ENCODE peak calls at places on chromosomes 4 and X, in five cellular contexts. R is stimulated activated effector memory CD8-positive, alpha-beta T cell treated with anti-CD3 and anti-CD28 coated beads, Interleukin-12 subunit alpha, Interleukin-12 subunit beta, amount 100 ng/mL, for 72 hours; N is endodermal cell; T is mucosa of gallbladder; P is NCI-H510A treated with DMSO at 0.1 percent for 48 hours. W is an unnamed sample.

GRCh38 chr4:187770345-187770744 is 225.2 kb upstream of the ZFP42 start:
- DNase-seq in R (no peak), N (peak; percentile 68), T (no peak), P (no peak), W (no peak)

GRCh38 chr4:70577220-70577927 is 14.7 kb upstream of the AMBN start:
- DNase-seq in R (no peak), N (no peak), T (no peak), P (peak; percentile 71), W (no peak)

GRCh38 chrX:7170903-7171302 is 22.9 kb upstream of the PUDP start:
- DNase-seq in R (peak; percentile 49), N (peak; percentile 72), T (no peak), P (no peak), W (no peak)

GRCh38 chr4:169603312-169603711 is 9.1 kb downstream of the NEK1 start:
- DNase-seq in R (no peak), N (no peak), T (no peak), P (no peak), W (no peak)

GRCh38 chr4:25449688-25450087 is 72.6 kb downstream of the ANAPC4 start:
- DNase-seq in R (no peak), N (no peak), T (no peak), P (no peak), W (no peak)

GRCh38 chrX:13078739-13079444 is 34.5 kb upstream of the FAM9C start:
- DNase-seq in R (no peak), N (no peak), T (peak; percentile 18), P (peak; percentile 24), W (no peak)

GRCh38 chr4:140176735-140177134 is 22.8 kb upstream of the MAML3 start:
- DNase-seq in R (peak; percentile 41), N (no peak), T (no peak), P (no peak), W (no peak)

GRCh38 chr4:105979506-105979905 is 84.2 kb downstream of the NPNT start:
- DNase-seq in R (no peak), N (no peak), T (no peak), P (no peak), W (no peak)

GRCh38 chr4:25938251-25939186 is 24.5 kb downstream of the SMIM20 start:
- DNase-seq in R (peak; percentile 74), N (no peak), T (no peak), P (no peak), W (no peak)

GRCh38 chr4:120856294-120856693 is 66.2 kb downstream of the PRDM5 start:
- DNase-seq in R (no peak), N (no peak), T (no peak), P (no peak), W (no peak)

GRCh38 chr4:504076-504475 is 5.1 kb downstream of the PIGG start:
- DNase-seq in R (no peak), N (no peak), T (no peak), P (no peak), W (no peak)

GRCh38 chr4:26936284-26937065 is 75.8 kb downstream of the STIM2 start:
- DNase-seq in R (no peak), N (peak; percentile 53), T (peak; percentile 25), P (no peak), W (no peak)

GRCh38 chr4:113604955-113605354 is 156.6 kb downstream of the CAMK2D start:
- DNase-seq in R (no peak), N (no peak), T (no peak), P (no peak), W (no peak)

GRCh38 chrX:6226646-6227444 is 1.8 kb downstream of the NLGN4X start:
- DNase-seq in R (no peak), N (peak; percentile 70), T (no peak), P (no peak), W (no peak)

GRCh38 chr4:6641164-6641970 is 882 bp downstream of the MRFAP1 start:
- DNase-seq in R (peak; percentile 65), N (peak; percentile 64), T (peak; percentile 45), P (no peak), W (no peak)

GRCh38 chrX:2632533-2633504 is 58.3 kb upstream of the CD99 start:
- DNase-seq in R (no peak), N (peak; percentile 19), T (no peak), P (no peak), W (no peak)

GRCh38 chr4:7518871-7519637 is 84.3 kb upstream of the PSAPL1 start:
- DNase-seq in R (no peak), N (no peak), T (no peak), P (no peak), W (no peak)

GRCh38 chrX:71536285-71536684 is 3.4 kb downstream of the OGT start:
- DNase-seq in R (peak; percentile 55), N (no peak), T (no peak), P (peak; percentile 9), W (no peak)

GRCh38 chrX:46912673-46913491 is 661 bp downstream of the JADE3 start:
- DNase-seq in R (peak; percentile 51), N (peak; percentile 83), T (no peak), P (peak; percentile 9), W (peak; percentile 58)

GRCh38 chrX:56978172-56978571 is 17.2 kb downstream of the SPIN3 start:
- DNase-seq in R (peak; percentile 49), N (peak; percentile 78), T (peak; percentile 41), P (peak; percentile 13), W (no peak)

GRCh38 chr4:151324449-151325319 is 721 bp downstream of the SH3D19 start:
- DNase-seq in R (no peak), N (peak; percentile 90), T (peak; percentile 61), P (peak; percentile 18), W (no peak)

GRCh38 chrX:68833855-68834331 is 5.1 kb downstream of the EFNB1 start:
- DNase-seq in R (no peak), N (peak; percentile 32), T (no peak), P (no peak), W (no peak)

GRCh38 chrX:70254063-70254400 is 6.0 kb downstream of the P2RY4 start:
- DNase-seq in R (no peak), N (no peak), T (no peak), P (no peak), W (no peak)

GRCh38 chr4:103099691-103100392 is at the start of gene BDH2:
- DNase-seq in R (peak; percentile 58), N (peak; percentile 58), T (peak; percentile 79), P (peak; percentile 77), W (no peak)